ENCODE peak calls at places on chromosomes 2 and 18, in four cellular contexts. One of them, this sample, is unnamed.

GRCh38 chr2:84297155-84297554 is 161.9 kb downstream of the SUCLG1 start:
- DNase-seq in GM12878: no peak
- DNase-seq in GM12891: no peak
- DNase-seq in K562: no peak
- DNase-seq in this sample: no peak

GRCh38 chr2:159064446-159065301 is 96.2 kb downstream of the TANC1 start:
- DNase-seq in GM12878: no peak
- DNase-seq in GM12891: no peak
- DNase-seq in K562: no peak
- DNase-seq in this sample: no peak

GRCh38 chr2:222797308-222797707 is 63.5 kb upstream of the ACSL3 start:
- DNase-seq in GM12878: no peak
- DNase-seq in GM12891: no peak
- DNase-seq in K562: no peak
- DNase-seq in this sample: no peak

GRCh38 chr2:119402645-119403560 is 28.8 kb upstream of the TMEM37 start:
- DNase-seq in GM12878: no peak
- DNase-seq in GM12891: no peak
- DNase-seq in K562: no peak
- DNase-seq in this sample: peak

GRCh38 chr2:144331652-144332355 is 188.1 kb downstream of the ZEB2 start:
- DNase-seq in GM12878: no peak
- DNase-seq in GM12891: peak
- DNase-seq in K562: peak
- DNase-seq in this sample: peak

GRCh38 chr2:241020201-241020600 is 21.8 kb downstream of the SNED1 start:
- DNase-seq in GM12878: no peak
- DNase-seq in GM12891: no peak
- DNase-seq in K562: no peak
- DNase-seq in this sample: no peak

GRCh38 chr2:47259829-47260228 is 104.7 kb upstream of the STPG4 start:
- DNase-seq in GM12878: no peak
- DNase-seq in GM12891: no peak
- DNase-seq in K562: no peak
- DNase-seq in this sample: no peak

GRCh38 chr2:145563752-145564615 is 1044.1 kb upstream of the ZEB2 start:
- DNase-seq in GM12878: no peak
- DNase-seq in GM12891: no peak
- DNase-seq in K562: no peak
- DNase-seq in this sample: no peak

GRCh38 chr18:22185298-22185697 is 15.9 kb downstream of the GATA6 start:
- DNase-seq in GM12878: no peak
- DNase-seq in GM12891: no peak
- DNase-seq in K562: no peak
- DNase-seq in this sample: no peak

GRCh38 chr2:216615298-216616082 is 17.7 kb upstream of the IGFBP2 start:
- DNase-seq in GM12878: no peak
- DNase-seq in GM12891: no peak
- DNase-seq in K562: no peak
- DNase-seq in this sample: no peak

GRCh38 chr2:218832520-218832919 is 917 bp upstream of the PRKAG3 start:
- DNase-seq in GM12878: no peak
- DNase-seq in GM12891: no peak
- DNase-seq in K562: no peak
- DNase-seq in this sample: no peak

GRCh38 chr18:33837191-33837590 is 259.2 kb downstream of the ASXL3 start:
- DNase-seq in GM12878: no peak
- DNase-seq in GM12891: no peak
- DNase-seq in K562: no peak
- DNase-seq in this sample: no peak

GRCh38 chr2:175030380-175031271 is 25.4 kb upstream of the CHN1 start:
- DNase-seq in GM12878: no peak
- DNase-seq in GM12891: no peak
- DNase-seq in K562: no peak
- DNase-seq in this sample: peak

GRCh38 chr2:142980246-142981068 is 103.0 kb downstream of the KYNU start:
- DNase-seq in GM12878: no peak
- DNase-seq in GM12891: no peak
- DNase-seq in K562: no peak
- DNase-seq in this sample: no peak

GRCh38 chr2:182047544-182047943 is 61.9 kb downstream of the PPP1R1C start:
- DNase-seq in GM12878: no peak
- DNase-seq in GM12891: no peak
- DNase-seq in K562: no peak
- DNase-seq in this sample: no peak

GRCh38 chr2:46960618-46961017 is 45.0 kb upstream of the MCFD2 start:
- DNase-seq in GM12878: no peak
- DNase-seq in GM12891: no peak
- DNase-seq in K562: no peak
- DNase-seq in this sample: no peak

GRCh38 chr2:105078906-105079305 is 41.0 kb downstream of the MRPS9 start:
- DNase-seq in GM12878: no peak
- DNase-seq in GM12891: no peak
- DNase-seq in K562: no peak
- DNase-seq in this sample: no peak

GRCh38 chr2:128494640-128495321 is 176.1 kb upstream of the HS6ST1 start:
- DNase-seq in GM12878: no peak
- DNase-seq in GM12891: no peak
- DNase-seq in K562: no peak
- DNase-seq in this sample: no peak

GRCh38 chr2:101368371-101368770 is 18.9 kb downstream of the CREG2 start:
- DNase-seq in GM12878: no peak
- DNase-seq in GM12891: no peak
- DNase-seq in K562: no peak
- DNase-seq in this sample: peak

GRCh38 chr2:82779981-82780380 is 1679.1 kb downstream of the SUCLG1 start:
- DNase-seq in GM12878: no peak
- DNase-seq in GM12891: no peak
- DNase-seq in K562: no peak
- DNase-seq in this sample: no peak

GRCh38 chr18:22285299-22286140 is 116.1 kb downstream of the GATA6 start:
- DNase-seq in GM12878: no peak
- DNase-seq in GM12891: no peak
- DNase-seq in K562: no peak
- DNase-seq in this sample: peak

GRCh38 chr2:131112477-131113027 is 7.4 kb downstream of the PLEKHB2 start:
- DNase-seq in GM12878: no peak
- DNase-seq in GM12891: no peak
- DNase-seq in K562: no peak
- DNase-seq in this sample: no peak

GRCh38 chr2:224712346-224712745 is 3.8 kb downstream of the CCDC195 start:
- DNase-seq in GM12878: no peak
- DNase-seq in GM12891: no peak
- DNase-seq in K562: no peak
- DNase-seq in this sample: no peak

GRCh38 chr18:79395308-79395640 is 456 bp upstream of the NFATC1 start:
- DNase-seq in GM12878: no peak
- DNase-seq in GM12891: no peak
- DNase-seq in K562: no peak
- DNase-seq in this sample: no peak

GRCh38 chr18:79392226-79392625 is 3.5 kb upstream of the NFATC1 start:
- DNase-seq in GM12878: no peak
- DNase-seq in GM12891: no peak
- DNase-seq in K562: no peak
- DNase-seq in this sample: no peak

GRCh38 chr18:79394438-79395307 is 1.1 kb upstream of the NFATC1 start:
- DNase-seq in GM12878: no peak
- DNase-seq in GM12891: no peak
- DNase-seq in K562: no peak
- DNase-seq in this sample: no peak

GRCh38 chr18:79393626-79394401 is 1.9 kb upstream of the NFATC1 start:
- DNase-seq in GM12878: no peak
- DNase-seq in GM12891: no peak
- DNase-seq in K562: peak
- DNase-seq in this sample: no peak

DNA sequence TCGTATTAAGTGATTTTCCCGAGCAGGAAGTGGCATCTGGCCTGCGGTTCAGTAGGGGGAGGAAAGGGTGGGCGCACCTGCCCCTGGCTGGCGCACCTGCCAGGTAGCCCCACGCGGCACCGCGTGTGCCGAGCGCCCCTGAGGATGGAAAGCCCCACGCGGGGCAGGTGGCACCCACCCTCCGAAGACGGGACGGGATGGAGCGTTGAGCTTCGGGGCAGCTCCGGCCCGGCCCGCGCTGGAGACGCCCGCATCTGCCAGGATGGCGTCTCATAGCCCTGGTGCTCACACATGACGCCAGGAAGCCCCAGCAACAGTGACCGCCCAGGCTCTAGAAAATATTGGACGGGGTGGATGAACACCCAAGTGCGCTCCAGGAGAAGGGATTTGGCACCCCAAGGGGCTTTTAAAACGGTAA is 2.5 kb upstream of the NFATC1 start:
- DNase-seq in GM12878: no peak
- DNase-seq in GM12891: no peak
- DNase-seq in K562: no peak
- DNase-seq in this sample: no peak
- TF ChIP-seq SPI1 in GM12878: no peak
- TF ChIP-seq SPI1 in GM12891: no peak
- TF ChIP-seq SPI1 in K562: no peak
- TF ChIP-seq SPI1 in this sample: no peak

DNA sequence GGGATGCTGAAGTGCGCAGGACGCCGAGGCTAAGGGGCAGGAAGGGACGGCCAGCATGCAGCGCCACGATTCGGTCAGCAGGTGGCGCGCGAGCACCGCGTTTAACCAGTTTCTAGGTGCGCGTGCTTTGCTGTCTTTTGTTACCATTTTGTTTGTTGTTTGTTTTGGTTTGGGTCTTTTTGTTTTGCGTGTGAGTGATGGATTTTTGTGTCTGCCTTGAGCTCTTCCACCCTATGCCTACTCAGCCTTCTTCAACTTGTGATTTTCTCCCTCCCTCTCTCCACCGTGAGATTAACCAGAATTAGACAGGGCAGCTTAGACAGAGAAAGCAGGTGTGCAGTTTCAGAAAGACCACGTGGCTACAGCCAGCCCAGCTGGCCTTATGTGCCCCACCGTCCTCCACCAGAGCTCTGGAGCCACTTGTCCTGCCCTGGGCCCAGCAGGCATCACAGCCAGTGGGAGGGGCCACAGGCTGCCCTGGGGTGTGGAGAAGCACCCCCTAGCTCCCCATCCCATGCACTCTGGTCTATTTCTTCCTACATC is 180.2 kb downstream of the RNF144A start:
- DNase-seq in GM12878: peak
- DNase-seq in GM12891: peak
- DNase-seq in K562: peak
- DNase-seq in this sample: peak
- TF ChIP-seq SPI1 in GM12878: no peak
- TF ChIP-seq SPI1 in GM12891: no peak
- TF ChIP-seq SPI1 in K562: no peak
- TF ChIP-seq SPI1 in this sample: no peak

DNA sequence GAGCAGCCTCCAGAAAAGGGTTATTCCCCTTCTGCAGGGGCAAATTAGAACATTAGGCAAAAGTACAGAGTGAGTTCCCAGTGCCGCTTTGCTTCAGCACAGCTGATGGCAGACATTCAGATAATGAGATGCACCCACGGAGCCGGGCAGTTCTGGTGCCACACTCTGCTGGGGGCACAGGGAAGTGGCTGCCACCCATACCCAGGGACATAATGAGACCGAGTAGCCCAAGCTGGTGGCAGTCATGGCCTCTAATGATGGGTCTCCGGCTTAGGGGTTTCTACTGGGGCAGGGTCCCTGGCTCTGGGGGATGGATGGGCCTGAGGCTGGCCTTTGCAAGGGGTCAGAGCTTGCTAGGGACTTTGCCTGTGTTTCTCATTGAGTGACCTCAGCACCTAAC is 26.2 kb downstream of the GLI2 start:
- DNase-seq in GM12878: no peak
- DNase-seq in GM12891: no peak
- DNase-seq in K562: no peak
- DNase-seq in this sample: no peak
- TF ChIP-seq SPI1 in GM12878: no peak
- TF ChIP-seq SPI1 in GM12891: no peak
- TF ChIP-seq SPI1 in K562: no peak
- TF ChIP-seq SPI1 in this sample: no peak

DNA sequence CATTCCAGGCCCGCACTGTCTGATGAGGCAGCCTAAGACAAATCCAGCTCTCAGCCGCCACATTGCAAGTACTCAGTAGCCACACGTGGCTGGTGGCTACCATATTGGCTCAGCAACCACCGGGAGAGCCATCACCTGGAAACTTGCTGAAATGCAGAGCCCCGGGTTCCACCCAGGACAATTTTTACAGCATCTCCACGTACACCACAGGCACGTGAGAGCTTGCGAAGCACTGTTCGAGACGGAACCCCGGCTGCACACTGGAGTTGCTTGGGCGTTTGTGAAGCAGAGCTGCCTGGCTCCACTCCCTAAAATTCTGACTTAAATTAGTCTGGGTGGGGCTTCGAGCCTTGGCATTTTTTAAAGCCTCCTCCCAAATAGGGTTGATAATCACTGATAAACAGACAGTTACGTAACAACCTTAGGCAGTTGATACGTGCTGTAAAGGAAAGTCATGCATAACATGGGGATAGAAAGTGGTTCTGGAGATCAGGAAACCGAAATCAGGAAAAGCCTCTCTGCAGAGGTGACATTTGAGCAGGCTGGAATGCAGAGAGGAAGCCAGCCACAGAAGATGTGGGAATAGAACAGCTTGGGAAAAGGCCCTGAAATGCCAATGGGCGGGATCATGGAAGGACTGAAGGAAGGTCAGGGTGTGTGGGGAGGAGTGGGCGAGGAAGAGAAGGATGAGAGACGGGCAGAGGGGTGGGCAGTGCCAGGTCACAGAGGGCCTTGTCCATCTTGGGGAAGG is 6.2 kb downstream of the ASAP2 start:
- DNase-seq in GM12878: no peak
- DNase-seq in GM12891: no peak
- DNase-seq in K562: no peak
- DNase-seq in this sample: no peak
- TF ChIP-seq SPI1 in GM12878: no peak
- TF ChIP-seq SPI1 in GM12891: no peak
- TF ChIP-seq SPI1 in K562: no peak
- TF ChIP-seq SPI1 in this sample: no peak

DNA sequence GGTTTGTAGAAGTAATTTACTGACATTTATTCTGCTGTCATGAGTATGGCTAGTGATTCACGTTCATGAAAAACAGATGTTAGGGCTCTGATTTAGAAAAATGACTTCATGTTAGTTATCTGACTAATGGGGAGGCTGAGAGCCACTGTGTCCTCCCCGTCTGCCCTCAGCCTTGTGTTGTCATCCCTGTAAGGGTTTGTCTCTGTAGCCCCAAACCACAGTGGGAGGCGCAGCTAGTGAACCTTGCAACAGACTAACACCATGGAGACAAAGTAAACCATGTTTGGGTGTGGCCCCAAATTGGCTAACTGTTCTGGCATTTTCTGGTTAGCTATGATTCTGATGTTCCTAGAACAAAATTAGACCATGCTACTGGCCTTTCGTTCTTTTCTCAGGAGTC is 60.3 kb downstream of the LRRFIP1 start:
- DNase-seq in GM12878: no peak
- DNase-seq in GM12891: peak
- DNase-seq in K562: no peak
- DNase-seq in this sample: peak
- TF ChIP-seq SPI1 in GM12878: no peak
- TF ChIP-seq SPI1 in GM12891: no peak
- TF ChIP-seq SPI1 in K562: no peak
- TF ChIP-seq SPI1 in this sample: no peak